ENCODE peak calls at places on chromosome 7, in five cellular contexts. I is choroid plexus epithelial cell, X is tibial artery, F is OCI-LY7, B is HFFc6. D is an unnamed sample.

GRCh38 chr7:44238116-44238695 is 37.4 kb downstream of the YKT6 start:
- DNase-seq in I (no peak), X (no peak), F (no peak), B (no peak), D (no peak)

GRCh38 chr7:126589068-126589684 is 663.6 kb downstream of the GRM8 start:
- DNase-seq in I (no peak), X (no peak), F (no peak), B (no peak), D (no peak)

GRCh38 chr7:2713978-2714377 is 26.0 kb downstream of the AMZ1 start:
- DNase-seq in I (no peak), X (no peak), F (no peak), B (no peak), D (no peak)

GRCh38 chr7:1586126-1586826 is 16.4 kb upstream of the PSMG3 start:
- DNase-seq in I (no peak), X (no peak), F (no peak), B (no peak), D (no peak)

GRCh38 chr7:3732395-3732794 is 431.3 kb downstream of the SDK1 start:
- DNase-seq in I (no peak), X (no peak), F (no peak), B (no peak), D (no peak)

GRCh38 chr7:94183289-94183749 is 179.2 kb upstream of the BET1 start:
- DNase-seq in I (peak), X (no peak), F (no peak), B (peak), D (no peak)

GRCh38 chr7:66626236-66626957 is 2.3 kb upstream of the KCTD7 start:
- DNase-seq in I (peak), X (no peak), F (no peak), B (peak), D (no peak)

GRCh38 chr7:130385600-130386066 is 5.3 kb downstream of the CPA1 start:
- DNase-seq in I (no peak), X (no peak), F (no peak), B (no peak), D (no peak)

GRCh38 chr7:137342340-137342739 is 1.2 kb downstream of the PTN start:
- DNase-seq in I (peak), X (no peak), F (no peak), B (no peak), D (no peak)

GRCh38 chr7:2253525-2254244 is 11.7 kb downstream of the NUDT1 start:
- DNase-seq in I (no peak), X (no peak), F (no peak), B (no peak), D (no peak)

GRCh38 chr7:333399-333776 is 43.4 kb downstream of the FOXL3 start:
- DNase-seq in I (peak), X (no peak), F (no peak), B (peak), D (no peak)

GRCh38 chr7:132614428-132615076 is 38.3 kb upstream of the PLXNA4 start:
- DNase-seq in I (peak), X (no peak), F (no peak), B (no peak), D (no peak)

GRCh38 chr7:142508251-142508650 is 241.0 kb upstream of the PRSS1 start:
- DNase-seq in I (peak), X (no peak), F (no peak), B (no peak), D (no peak)

GRCh38 chr7:107874605-107875446 is 16.2 kb upstream of the DLD start:
- DNase-seq in I (peak), X (no peak), F (peak), B (peak), D (peak)

GRCh38 chr7:141144921-141145629 is 71.2 kb downstream of the TMEM178B start:
- DNase-seq in I (no peak), X (no peak), F (no peak), B (peak), D (no peak)

GRCh38 chr7:5296627-5297226 is 14.0 kb downstream of the SLC29A4 start:
- DNase-seq in I (peak), X (no peak), F (peak), B (no peak), D (no peak)

DNA sequence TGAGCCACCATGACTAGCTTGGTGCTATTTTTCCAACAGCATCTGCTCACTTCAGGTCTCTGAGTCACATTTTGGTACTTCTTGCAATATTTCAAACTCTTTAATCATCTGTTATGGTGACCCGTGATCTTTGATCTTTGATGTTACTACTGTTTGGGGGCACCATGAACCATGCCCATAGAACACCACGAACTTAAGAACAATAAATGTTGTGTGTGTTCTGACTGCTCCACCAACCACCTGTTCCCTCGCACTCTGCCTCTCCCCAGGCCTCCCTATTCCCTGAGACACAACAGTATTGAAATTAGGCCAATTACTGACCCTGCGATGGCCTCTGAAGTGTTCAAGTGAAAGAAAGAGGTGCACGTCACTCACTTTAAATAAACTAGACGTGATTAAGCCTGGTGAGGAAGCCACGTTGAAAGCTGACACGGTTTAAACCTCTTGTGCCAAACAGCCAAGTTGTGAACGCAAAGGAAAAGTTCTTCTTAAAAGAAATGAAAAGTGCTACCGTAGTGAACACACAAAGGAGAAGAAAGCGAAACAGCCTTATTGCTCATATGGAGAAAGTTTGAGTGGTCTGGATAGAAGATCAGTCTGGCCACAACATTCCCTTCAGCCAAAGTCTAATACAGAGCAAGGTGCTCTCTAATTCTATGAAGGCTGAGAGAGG is 27.2 kb upstream of the ATP6V0A4 start:
- DNase-seq in I (no peak), X (no peak), F (no peak), B (no peak), D (no peak)
- TF ChIP-seq CTCF in I (no peak), X (no peak), F (no peak), B (no peak), D (no peak)

GRCh38 chr7:109206196-109206595 is 636.5 kb downstream of the DNAJB9 start:
- DNase-seq in I (no peak), X (no peak), F (no peak), B (no peak), D (no peak)
- TF ChIP-seq CTCF in I (no peak), X (no peak), F (peak), B (peak), D (peak)

DNA sequence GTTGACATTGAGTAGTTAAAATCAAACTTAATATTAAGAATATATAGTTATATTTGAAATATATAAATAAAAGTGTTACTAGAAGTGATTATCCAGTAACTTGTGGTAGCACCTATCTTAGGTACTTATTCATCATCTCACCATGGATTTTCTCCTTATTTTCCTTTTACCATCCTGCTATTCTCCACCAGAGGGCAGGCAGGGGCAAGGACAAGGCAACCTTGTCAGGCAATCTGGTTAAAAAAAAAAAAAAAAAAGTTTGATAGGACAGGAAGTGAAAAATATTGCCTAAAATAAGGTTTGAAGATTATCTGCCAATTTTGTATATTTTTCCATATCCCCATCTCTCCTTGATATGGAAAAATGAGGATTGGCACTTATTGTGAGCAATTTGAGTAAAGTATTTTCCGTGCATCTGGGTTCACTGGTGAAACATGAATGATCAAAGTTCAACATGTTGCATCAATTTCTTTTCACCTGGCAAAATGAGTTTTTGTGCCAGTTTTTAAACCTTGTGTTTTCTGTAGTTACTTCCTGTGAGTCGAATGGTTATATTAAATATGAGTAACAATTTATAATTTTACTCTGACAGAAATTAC is 256.7 kb downstream of the AGMO start:
- DNase-seq in I (peak), X (no peak), F (peak), B (peak), D (peak)
- TF ChIP-seq CTCF in I (peak), X (peak), F (peak), B (peak), D (peak)

GRCh38 chr7:149856583-149856982 is 17.2 kb upstream of the ATP6V0E2 start:
- DNase-seq in I (no peak), X (no peak), F (no peak), B (no peak), D (no peak)

GRCh38 chr7:149859369-149859768 is 14.4 kb upstream of the ATP6V0E2 start:
- DNase-seq in I (no peak), X (no peak), F (no peak), B (no peak), D (no peak)

GRCh38 chr7:149853157-149853556 is 15.0 kb downstream of the ZNF862 start:
- DNase-seq in I (no peak), X (no peak), F (no peak), B (peak), D (no peak)

GRCh38 chr7:149854611-149855367 is 16.6 kb downstream of the ZNF862 start:
- DNase-seq in I (peak), X (no peak), F (peak), B (peak), D (no peak)

GRCh38 chr7:149855368-149856305 is 17.5 kb downstream of the ZNF862 start:
- DNase-seq in I (peak), X (no peak), F (no peak), B (peak), D (no peak)
- TF ChIP-seq CTCF in I (no peak), X (no peak), F (no peak), B (no peak), D (no peak)